ENCODE peak calls at places on chromosomes 3 and 15, in ten cellular contexts. E is NB4, K is IMR-90, V is WERI-Rb-1, M is endothelial cell of umbilical vein, G is astrocyte of the spinal cord, U is BJ, J is choroid plexus epithelial cell, C is uterus, P is GM23338. Z is an unnamed sample.

GRCh38 chr3:106699093-106699492 is 678.1 kb upstream of the CCDC54 start:
- DNase-seq in V (no peak), M (no peak), E (no peak), J (no peak), G (no peak), P (peak; percentile 51), K (no peak), C (no peak), U (no peak), Z (no peak)

GRCh38 chr15:25478313-25478712 is 39.5 kb upstream of the UBE3A start:
- DNase-seq in E (no peak), C (no peak), U (no peak), P (no peak), J (no peak), V (no peak), G (no peak), K (no peak), M (no peak), Z (no peak)

GRCh38 chr3:38651153-38651789 is 1.8 kb upstream of the SCN5A start:
- DNase-seq in K (peak; percentile 52), C (peak; percentile 47), V (peak; percentile 68), E (peak; percentile 62), G (peak; percentile 50), U (no peak), M (peak; percentile 71), P (peak; percentile 88), J (peak; percentile 72), Z (peak; percentile 65)

GRCh38 chr3:189167027-189167766 is 4.6 kb upstream of the TPRG1 start:
- DNase-seq in K (no peak), V (no peak), G (no peak), P (peak; percentile 3), U (no peak), M (no peak), C (no peak), E (no peak), J (no peak), Z (no peak)

GRCh38 chr3:41592753-41593152 is 369.1 kb downstream of the ULK4 start:
- DNase-seq in K (no peak), C (no peak), P (no peak), M (no peak), V (no peak), U (no peak), J (no peak), E (peak; percentile 11), G (no peak), Z (no peak)

GRCh38 chr3:157918402-157918801 is 187.8 kb downstream of the SHOX2 start:
- DNase-seq in M (no peak), K (no peak), V (no peak), C (no peak), E (peak; percentile 61), P (no peak), J (no peak), U (no peak), G (no peak), Z (no peak)

GRCh38 chr3:41044526-41044925 is 154.8 kb upstream of the CTNNB1 start:
- DNase-seq in E (no peak), J (peak; percentile 16), M (no peak), V (no peak), U (no peak), P (no peak), K (no peak), C (no peak), G (no peak), Z (no peak)

GRCh38 chr3:124951511-124952390 is 17.2 kb upstream of the MUC13 start:
- DNase-seq in P (no peak), U (peak; percentile 11), J (no peak), E (no peak), M (no peak), K (peak; percentile 93), V (no peak), C (no peak), G (peak; percentile 41), Z (peak; percentile 60)

GRCh38 chr15:62337934-62338333 is 172.8 kb upstream of the C2CD4B start:
- DNase-seq in J (no peak), K (no peak), G (no peak), U (no peak), E (no peak), V (no peak), M (no peak), C (no peak), P (no peak), Z (no peak)

GRCh38 chr15:73650387-73651126 is 17.4 kb upstream of the NPTN start:
- DNase-seq in J (peak; percentile 86), V (no peak), U (peak; percentile 28), K (peak; percentile 61), G (no peak), C (no peak), M (peak; percentile 39), E (peak; percentile 52), P (no peak), Z (peak; percentile 84)

GRCh38 chr3:138184994-138185393 is 2.1 kb upstream of the ARMC8 start:
- DNase-seq in K (peak; percentile 13), M (no peak), V (no peak), G (no peak), C (no peak), P (no peak), J (no peak), E (no peak), U (no peak), Z (no peak)

GRCh38 chr15:67185621-67186225 is 68.7 kb downstream of the AAGAB start:
- DNase-seq in C (peak; percentile 12), E (no peak), G (peak; percentile 74), U (no peak), K (no peak), M (no peak), J (peak; percentile 78), V (no peak), P (no peak), Z (no peak)

GRCh38 chr3:126887686-126888085 is 95.2 kb upstream of the PLXNA1 start:
- DNase-seq in P (no peak), C (no peak), V (no peak), U (no peak), E (no peak), J (no peak), K (no peak), G (no peak), M (no peak), Z (no peak)

GRCh38 chr3:111627092-111627491 is 31.9 kb upstream of the ZBED2 start:
- DNase-seq in J (peak; percentile 9), G (no peak), E (no peak), V (no peak), M (no peak), P (no peak), K (peak; percentile 68), C (no peak), U (no peak), Z (no peak)

GRCh38 chr15:88708256-88709054 is 69.6 kb downstream of the ISG20 start:
- DNase-seq in G (no peak), K (no peak), J (no peak), E (no peak), V (no peak), U (no peak), M (no peak), C (no peak), P (no peak), Z (peak; percentile 78)

GRCh38 chr3:11770477-11771381 is 76.0 kb downstream of the TAMM41 start:
- DNase-seq in E (peak; percentile 74), K (peak; percentile 87), M (peak; percentile 85), U (peak; percentile 67), V (peak; percentile 65), P (peak; percentile 96), J (peak; percentile 93), G (peak; percentile 86), C (peak; percentile 56), Z (peak; percentile 82)
- H3K4me3 ChIP-seq in E (no peak overlapping the region), K (no peak overlapping the region), M (no peak overlapping the region), U (no peak overlapping the region), V (no peak overlapping the region), P (peak overlapping the region; percentile 9), J (peak overlapping the region; percentile 35), G (no peak overlapping the region), C (peak overlapping the region; percentile 11), Z (no peak overlapping the region)

DNA sequence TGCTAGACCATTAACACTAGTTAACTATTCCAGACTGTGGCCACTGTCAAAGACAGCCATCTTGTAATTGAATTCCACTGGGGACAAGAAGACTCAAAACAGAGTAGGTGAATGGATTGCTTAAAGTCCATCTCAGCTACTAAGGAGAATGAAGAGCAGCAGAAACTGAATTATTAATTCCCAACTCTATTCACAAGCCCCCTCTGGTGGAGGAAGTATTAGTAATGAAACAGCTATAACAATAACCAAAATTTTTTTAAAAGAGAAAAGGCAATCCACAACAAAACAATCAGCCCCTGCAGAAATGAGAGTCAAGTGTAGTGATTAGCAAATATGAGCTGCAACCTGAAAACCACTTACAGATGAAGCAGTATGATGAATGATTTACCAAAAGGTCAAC is 302.8 kb downstream of the FHIT start:
- DNase-seq in U (no peak), C (no peak), M (no peak), V (no peak), K (no peak), E (peak; percentile 3), J (peak; percentile 55), P (peak; percentile 35), G (peak; percentile 34), Z (peak; percentile 7)
- TF ChIP-seq CTCF in U (no peak), C (no peak), M (no peak), V (no peak), K (peak; percentile 39), E (no peak), J (peak; percentile 52), P (peak; percentile 45), G (peak; percentile 41), Z (no peak)

GRCh38 chr3:42914771-42915515 is 9.0 kb downstream of the ZNF662 start:
- DNase-seq in C (no peak), P (peak; percentile 46), K (no peak), G (no peak), J (no peak), M (no peak), U (no peak), V (no peak), E (no peak), Z (no peak)
- H3K4me3 ChIP-seq in C (no peak overlapping the region), P (no peak overlapping the region), K (no peak overlapping the region), G (no peak overlapping the region), J (no peak overlapping the region), M (no peak overlapping the region), U (no peak overlapping the region), V (no peak overlapping the region), E (no peak overlapping the region), Z (no peak overlapping the region)

GRCh38 chr3:53844262-53845102 is 1.7 kb downstream of the CHDH start:
- DNase-seq in C (no peak), U (no peak), J (no peak), K (no peak), V (no peak), M (no peak), P (no peak), E (no peak), G (no peak), Z (no peak)

GRCh38 chr3:53846134-53846850 is at the start of the genes CHDH and IL17RB:
- DNase-seq in M (peak; percentile 6), V (peak; percentile 63), U (no peak), P (peak; percentile 78), G (no peak), E (no peak), C (peak; percentile 51), K (no peak), J (no peak), Z (no peak)

GRCh38 chr3:53845103-53845880 is 927 bp downstream of the CHDH start:
- DNase-seq in E (no peak), M (peak; percentile 17), P (peak; percentile 92), U (no peak), J (peak; percentile 41), V (peak; percentile 39), K (peak; percentile 13), C (peak; percentile 67), G (peak; percentile 23), Z (peak; percentile 17)

GRCh38 chr3:53846851-53847155 is 435 bp downstream of the IL17RB start:
- DNase-seq in P (no peak), J (no peak), E (no peak), C (no peak), K (no peak), U (no peak), V (no peak), M (no peak), G (no peak), Z (no peak)

GRCh38 chr3:53845881-53846133 is 412 bp downstream of the CHDH start:
- DNase-seq in E (no peak), K (no peak), G (no peak), J (no peak), M (no peak), V (no peak), P (no peak), C (no peak), U (no peak), Z (no peak)
- TF ChIP-seq CTCF in E (no peak), K (no peak), G (no peak), J (no peak), M (no peak), V (no peak), P (no peak), C (peak; percentile 1), U (no peak), Z (no peak)

Z was measured in fibroblast of pulmonary artery.